ENCODE peak calls at places on chromosomes 6 and 20, in five cellular contexts. X is stomach, U is neural crest cell, Q is iris pigment epithelial cell, R is NAMALWA. F is an unnamed sample.

GRCh38 chr6:148507774-148508173 is 165.1 kb downstream of the SASH1 start:
- DNase-seq in U (no peak), X (no peak), R (no peak), Q (no peak), F (no peak)

GRCh38 chr6:106145741-106146227 is 59.6 kb downstream of the PRDM1 start:
- DNase-seq in X (peak), R (no peak), U (no peak), Q (peak), F (no peak)

GRCh38 chr20:50844430-50845100 is 49.7 kb downstream of the BCAS4 start:
- DNase-seq in X (peak), Q (peak), U (no peak), R (no peak), F (no peak)

GRCh38 chr20:48186447-48186846 is 401.2 kb upstream of the SULF2 start:
- DNase-seq in R (no peak), U (no peak), X (no peak), Q (peak), F (no peak)

GRCh38 chr6:89689732-89690131 is 51.2 kb upstream of the LYRM2 start:
- DNase-seq in X (no peak), R (no peak), U (no peak), Q (peak), F (no peak)

GRCh38 chr6:82144852-82145332 is 102.7 kb downstream of the IBTK start:
- DNase-seq in Q (peak), U (no peak), X (peak), R (no peak), F (no peak)

GRCh38 chr6:168216741-168217140 is 102.8 kb downstream of the DACT2 start:
- DNase-seq in U (no peak), Q (no peak), X (no peak), R (no peak), F (no peak)

GRCh38 chr6:33720998-33721397 is 9.5 kb upstream of the UQCC2 start:
- DNase-seq in Q (no peak), R (no peak), X (peak), U (no peak), F (no peak)

GRCh38 chr6:138248878-138249277 is 30.6 kb upstream of the PBOV1 start:
- DNase-seq in R (no peak), Q (no peak), X (no peak), U (no peak), F (no peak)

GRCh38 chr6:97669191-97669651 is 386.2 kb upstream of the MMS22L start:
- DNase-seq in U (peak), R (peak), Q (peak), X (no peak), F (no peak)

GRCh38 chr6:97174471-97174870 is 108.5 kb downstream of the MMS22L start:
- DNase-seq in U (no peak), X (no peak), Q (no peak), R (no peak), F (no peak)

GRCh38 chr20:59820204-59821041 is 113.0 kb downstream of the SYCP2 start:
- DNase-seq in R (no peak), Q (no peak), U (no peak), X (no peak), F (no peak)

GRCh38 chr6:1624071-1624847 is 14.5 kb downstream of the FOXC1 start:
- DNase-seq in Q (peak), U (no peak), R (no peak), X (peak), F (no peak)

GRCh38 chr6:125301435-125302391 is at the start of gene HDDC2:
- DNase-seq in X (peak), R (peak), U (peak), Q (peak), F (peak)

GRCh38 chr6:44061375-44062104 is 65.7 kb downstream of the MRPL14 start:
- DNase-seq in R (no peak), U (no peak), X (no peak), Q (peak), F (no peak)

GRCh38 chr20:37687478-37687805 is 6.4 kb upstream of the CTNNBL1 start:
- DNase-seq in R (no peak), Q (no peak), X (no peak), U (no peak), F (no peak)

GRCh38 chr6:130848945-130849344 is 21.7 kb downstream of the SMLR1 start:
- DNase-seq in Q (peak), U (no peak), X (no peak), R (peak), F (no peak)

GRCh38 chr20:33472868-33473267 is 17.0 kb upstream of the CBFA2T2 start:
- DNase-seq in R (no peak), U (no peak), X (no peak), Q (no peak), F (no peak)

GRCh38 chr6:1181939-1182338 is 130.0 kb upstream of the FOXQ1 start:
- DNase-seq in U (no peak), X (no peak), Q (no peak), R (no peak), F (no peak)

GRCh38 chr20:63968136-63968927 is 1.4 kb downstream of the ZNF512B start:
- DNase-seq in U (no peak), Q (no peak), R (no peak), X (no peak), F (peak)

GRCh38 chr6:110285306-110286060 is 72.7 kb downstream of the METTL24 start:
- DNase-seq in R (no peak), X (peak), Q (no peak), U (no peak), F (no peak)

GRCh38 chr20:16647875-16648597 is 74.8 kb upstream of the KIF16B start:
- DNase-seq in Q (no peak), U (no peak), R (no peak), X (no peak), F (no peak)

GRCh38 chr6:15622045-15622750 is 40.6 kb downstream of the DTNBP1 start:
- DNase-seq in U (no peak), X (no peak), R (no peak), Q (peak), F (no peak)

GRCh38 chr6:142009647-142010046 is 123.1 kb upstream of the GJE1 start:
- DNase-seq in X (no peak), U (no peak), R (no peak), Q (peak), F (no peak)

GRCh38 chr20:49468412-49468811 is 14.1 kb downstream of the KCNB1 start:
- DNase-seq in U (no peak), X (no peak), R (no peak), Q (no peak), F (no peak)

GRCh38 chr6:49565855-49566254 is 15.4 kb downstream of the C6orf141 start:
- DNase-seq in X (no peak), R (no peak), U (no peak), Q (peak), F (no peak)

GRCh38 chr6:53464942-53465460 is 79.9 kb downstream of the GCLC start:
- DNase-seq in Q (peak), X (no peak), R (no peak), U (no peak), F (peak)

GRCh38 chr6:76697585-76697984 is 625.1 kb upstream of the IMPG1 start:
- DNase-seq in U (no peak), Q (peak), R (peak), X (no peak), F (no peak)